ENCODE peak calls at places on chromosomes 1 and 21, in ten cellular contexts. One of them, this sample, is unnamed.

GRCh38 chr1:162357681-162358266 is 18.9 kb downstream of the SPATA46 start:
- DNase-seq in BE2C: peak
- DNase-seq in Peyer's patch: no peak
- DNase-seq in neural crest cell: no peak
- DNase-seq in activated CD4-positive, alpha-beta T cell treated with anti-CD3 and anti-CD28 coated beads, Interleukin-2, amount 50 U/mL, for 48 hours: no peak
- DNase-seq in nucleus accumbens: no peak
- DNase-seq in T-helper 2 cell: no peak
- DNase-seq in left colon: no peak
- DNase-seq in HT-29: peak
- DNase-seq in mesothelial cell of epicardium: no peak
- DNase-seq in this sample: no peak

GRCh38 chr1:79976287-79976686 is 969.8 kb upstream of the ADGRL4 start:
- DNase-seq in T-helper 2 cell: no peak
- DNase-seq in nucleus accumbens: no peak
- DNase-seq in Peyer's patch: no peak
- DNase-seq in left colon: no peak
- DNase-seq in mesothelial cell of epicardium: no peak
- DNase-seq in BE2C: no peak
- DNase-seq in neural crest cell: no peak
- DNase-seq in activated CD4-positive, alpha-beta T cell treated with anti-CD3 and anti-CD28 coated beads, Interleukin-2, amount 50 U/mL, for 48 hours: no peak
- DNase-seq in HT-29: no peak
- DNase-seq in this sample: no peak

GRCh38 chr1:228914700-228915099 is 179.4 kb downstream of the RHOU start:
- DNase-seq in T-helper 2 cell: no peak
- DNase-seq in mesothelial cell of epicardium: no peak
- DNase-seq in Peyer's patch: no peak
- DNase-seq in neural crest cell: no peak
- DNase-seq in BE2C: no peak
- DNase-seq in activated CD4-positive, alpha-beta T cell treated with anti-CD3 and anti-CD28 coated beads, Interleukin-2, amount 50 U/mL, for 48 hours: no peak
- DNase-seq in left colon: no peak
- DNase-seq in nucleus accumbens: no peak
- DNase-seq in HT-29: no peak
- DNase-seq in this sample: no peak

GRCh38 chr21:29318354-29318753 is 19.6 kb downstream of the BACH1 start:
- DNase-seq in activated CD4-positive, alpha-beta T cell treated with anti-CD3 and anti-CD28 coated beads, Interleukin-2, amount 50 U/mL, for 48 hours: no peak
- DNase-seq in T-helper 2 cell: no peak
- DNase-seq in BE2C: no peak
- DNase-seq in Peyer's patch: no peak
- DNase-seq in HT-29: no peak
- DNase-seq in neural crest cell: no peak
- DNase-seq in left colon: no peak
- DNase-seq in nucleus accumbens: no peak
- DNase-seq in mesothelial cell of epicardium: no peak
- DNase-seq in this sample: no peak

GRCh38 chr1:234916840-234917239 is 211.8 kb downstream of the TOMM20 start:
- DNase-seq in mesothelial cell of epicardium: no peak
- DNase-seq in activated CD4-positive, alpha-beta T cell treated with anti-CD3 and anti-CD28 coated beads, Interleukin-2, amount 50 U/mL, for 48 hours: no peak
- DNase-seq in left colon: no peak
- DNase-seq in T-helper 2 cell: no peak
- DNase-seq in nucleus accumbens: no peak
- DNase-seq in HT-29: no peak
- DNase-seq in Peyer's patch: peak
- DNase-seq in BE2C: no peak
- DNase-seq in neural crest cell: no peak
- DNase-seq in this sample: no peak

GRCh38 chr1:226979517-226980121 is 39.5 kb downstream of the COQ8A start:
- DNase-seq in activated CD4-positive, alpha-beta T cell treated with anti-CD3 and anti-CD28 coated beads, Interleukin-2, amount 50 U/mL, for 48 hours: no peak
- DNase-seq in HT-29: no peak
- DNase-seq in T-helper 2 cell: no peak
- DNase-seq in left colon: no peak
- DNase-seq in BE2C: no peak
- DNase-seq in neural crest cell: no peak
- DNase-seq in Peyer's patch: no peak
- DNase-seq in mesothelial cell of epicardium: no peak
- DNase-seq in nucleus accumbens: no peak
- DNase-seq in this sample: no peak

GRCh38 chr1:162035241-162035640 is 11.6 kb upstream of the OLFML2B start:
- DNase-seq in neural crest cell: no peak
- DNase-seq in BE2C: peak
- DNase-seq in T-helper 2 cell: no peak
- DNase-seq in mesothelial cell of epicardium: no peak
- DNase-seq in HT-29: peak
- DNase-seq in nucleus accumbens: no peak
- DNase-seq in activated CD4-positive, alpha-beta T cell treated with anti-CD3 and anti-CD28 coated beads, Interleukin-2, amount 50 U/mL, for 48 hours: peak
- DNase-seq in Peyer's patch: no peak
- DNase-seq in left colon: no peak
- DNase-seq in this sample: no peak

GRCh38 chr1:246987083-246987690 is 20.7 kb downstream of the ZNF695 start:
- DNase-seq in HT-29: peak
- DNase-seq in left colon: no peak
- DNase-seq in BE2C: no peak
- DNase-seq in Peyer's patch: no peak
- DNase-seq in activated CD4-positive, alpha-beta T cell treated with anti-CD3 and anti-CD28 coated beads, Interleukin-2, amount 50 U/mL, for 48 hours: no peak
- DNase-seq in T-helper 2 cell: no peak
- DNase-seq in neural crest cell: no peak
- DNase-seq in nucleus accumbens: no peak
- DNase-seq in mesothelial cell of epicardium: no peak
- DNase-seq in this sample: no peak

GRCh38 chr1:69835924-69836323 is 268.2 kb downstream of the LRRC7 start:
- DNase-seq in T-helper 2 cell: no peak
- DNase-seq in mesothelial cell of epicardium: no peak
- DNase-seq in HT-29: no peak
- DNase-seq in BE2C: no peak
- DNase-seq in left colon: no peak
- DNase-seq in activated CD4-positive, alpha-beta T cell treated with anti-CD3 and anti-CD28 coated beads, Interleukin-2, amount 50 U/mL, for 48 hours: no peak
- DNase-seq in Peyer's patch: no peak
- DNase-seq in nucleus accumbens: no peak
- DNase-seq in neural crest cell: no peak
- DNase-seq in this sample: no peak

GRCh38 chr1:218209351-218209861 is 75.7 kb upstream of the RRP15 start:
- DNase-seq in nucleus accumbens: no peak
- DNase-seq in neural crest cell: no peak
- DNase-seq in Peyer's patch: no peak
- DNase-seq in HT-29: no peak
- DNase-seq in left colon: no peak
- DNase-seq in mesothelial cell of epicardium: no peak
- DNase-seq in T-helper 2 cell: no peak
- DNase-seq in activated CD4-positive, alpha-beta T cell treated with anti-CD3 and anti-CD28 coated beads, Interleukin-2, amount 50 U/mL, for 48 hours: no peak
- DNase-seq in BE2C: no peak
- DNase-seq in this sample: no peak

GRCh38 chr1:186463511-186463910 is 2.6 kb upstream of the PDC start:
- DNase-seq in neural crest cell: no peak
- DNase-seq in activated CD4-positive, alpha-beta T cell treated with anti-CD3 and anti-CD28 coated beads, Interleukin-2, amount 50 U/mL, for 48 hours: no peak
- DNase-seq in left colon: no peak
- DNase-seq in Peyer's patch: no peak
- DNase-seq in HT-29: no peak
- DNase-seq in mesothelial cell of epicardium: no peak
- DNase-seq in BE2C: no peak
- DNase-seq in T-helper 2 cell: no peak
- DNase-seq in nucleus accumbens: no peak
- DNase-seq in this sample: no peak

GRCh38 chr1:233244183-233244582 is 51.3 kb downstream of the PCNX2 start:
- DNase-seq in left colon: peak
- DNase-seq in HT-29: peak
- DNase-seq in neural crest cell: no peak
- DNase-seq in T-helper 2 cell: no peak
- DNase-seq in activated CD4-positive, alpha-beta T cell treated with anti-CD3 and anti-CD28 coated beads, Interleukin-2, amount 50 U/mL, for 48 hours: no peak
- DNase-seq in nucleus accumbens: no peak
- DNase-seq in mesothelial cell of epicardium: no peak
- DNase-seq in BE2C: no peak
- DNase-seq in Peyer's patch: no peak
- DNase-seq in this sample: no peak

GRCh38 chr1:238690415-238690814 is 696.0 kb upstream of the CHRM3 start:
- DNase-seq in left colon: no peak
- DNase-seq in HT-29: no peak
- DNase-seq in Peyer's patch: no peak
- DNase-seq in BE2C: no peak
- DNase-seq in nucleus accumbens: no peak
- DNase-seq in mesothelial cell of epicardium: no peak
- DNase-seq in neural crest cell: no peak
- DNase-seq in activated CD4-positive, alpha-beta T cell treated with anti-CD3 and anti-CD28 coated beads, Interleukin-2, amount 50 U/mL, for 48 hours: no peak
- DNase-seq in T-helper 2 cell: no peak
- DNase-seq in this sample: no peak

GRCh38 chr1:193543259-193543658 is 356.8 kb upstream of the B3GALT2 start:
- DNase-seq in T-helper 2 cell: no peak
- DNase-seq in activated CD4-positive, alpha-beta T cell treated with anti-CD3 and anti-CD28 coated beads, Interleukin-2, amount 50 U/mL, for 48 hours: no peak
- DNase-seq in left colon: no peak
- DNase-seq in Peyer's patch: no peak
- DNase-seq in nucleus accumbens: no peak
- DNase-seq in neural crest cell: no peak
- DNase-seq in BE2C: no peak
- DNase-seq in mesothelial cell of epicardium: no peak
- DNase-seq in HT-29: no peak
- DNase-seq in this sample: no peak

GRCh38 chr1:58310881-58311280 is 235.6 kb downstream of the OMA1 start:
- DNase-seq in neural crest cell: no peak
- DNase-seq in Peyer's patch: no peak
- DNase-seq in mesothelial cell of epicardium: no peak
- DNase-seq in left colon: no peak
- DNase-seq in nucleus accumbens: no peak
- DNase-seq in activated CD4-positive, alpha-beta T cell treated with anti-CD3 and anti-CD28 coated beads, Interleukin-2, amount 50 U/mL, for 48 hours: no peak
- DNase-seq in HT-29: no peak
- DNase-seq in T-helper 2 cell: no peak
- DNase-seq in BE2C: no peak
- DNase-seq in this sample: no peak

GRCh38 chr1:220294754-220295419 is 22.6 kb upstream of the RAB3GAP2 start:
- DNase-seq in T-helper 2 cell: no peak
- DNase-seq in nucleus accumbens: no peak
- DNase-seq in neural crest cell: no peak
- DNase-seq in mesothelial cell of epicardium: no peak
- DNase-seq in BE2C: no peak
- DNase-seq in left colon: no peak
- DNase-seq in HT-29: no peak
- DNase-seq in activated CD4-positive, alpha-beta T cell treated with anti-CD3 and anti-CD28 coated beads, Interleukin-2, amount 50 U/mL, for 48 hours: no peak
- DNase-seq in Peyer's patch: no peak
- DNase-seq in this sample: no peak

GRCh38 chr1:37347104-37347503 is 127.3 kb upstream of the ZC3H12A start:
- DNase-seq in T-helper 2 cell: no peak
- DNase-seq in HT-29: no peak
- DNase-seq in left colon: no peak
- DNase-seq in mesothelial cell of epicardium: no peak
- DNase-seq in nucleus accumbens: no peak
- DNase-seq in Peyer's patch: no peak
- DNase-seq in BE2C: no peak
- DNase-seq in neural crest cell: no peak
- DNase-seq in activated CD4-positive, alpha-beta T cell treated with anti-CD3 and anti-CD28 coated beads, Interleukin-2, amount 50 U/mL, for 48 hours: no peak
- DNase-seq in this sample: no peak

GRCh38 chr1:60130703-60131102 is 57.1 kb upstream of the C1orf87 start:
- DNase-seq in Peyer's patch: no peak
- DNase-seq in BE2C: no peak
- DNase-seq in T-helper 2 cell: no peak
- DNase-seq in left colon: no peak
- DNase-seq in nucleus accumbens: no peak
- DNase-seq in mesothelial cell of epicardium: no peak
- DNase-seq in neural crest cell: no peak
- DNase-seq in HT-29: no peak
- DNase-seq in activated CD4-positive, alpha-beta T cell treated with anti-CD3 and anti-CD28 coated beads, Interleukin-2, amount 50 U/mL, for 48 hours: no peak
- DNase-seq in this sample: no peak

GRCh38 chr1:192763756-192764155 is 45.1 kb upstream of the RGS2 start:
- DNase-seq in BE2C: no peak
- DNase-seq in activated CD4-positive, alpha-beta T cell treated with anti-CD3 and anti-CD28 coated beads, Interleukin-2, amount 50 U/mL, for 48 hours: no peak
- DNase-seq in T-helper 2 cell: no peak
- DNase-seq in HT-29: no peak
- DNase-seq in neural crest cell: no peak
- DNase-seq in mesothelial cell of epicardium: no peak
- DNase-seq in Peyer's patch: no peak
- DNase-seq in nucleus accumbens: no peak
- DNase-seq in left colon: no peak
- DNase-seq in this sample: no peak

GRCh38 chr1:51644533-51645197 is 27.8 kb downstream of the OSBPL9 start:
- DNase-seq in Peyer's patch: no peak
- DNase-seq in HT-29: peak
- DNase-seq in mesothelial cell of epicardium: no peak
- DNase-seq in nucleus accumbens: no peak
- DNase-seq in activated CD4-positive, alpha-beta T cell treated with anti-CD3 and anti-CD28 coated beads, Interleukin-2, amount 50 U/mL, for 48 hours: no peak
- DNase-seq in left colon: no peak
- DNase-seq in BE2C: no peak
- DNase-seq in neural crest cell: no peak
- DNase-seq in T-helper 2 cell: no peak
- DNase-seq in this sample: no peak

GRCh38 chr1:64920936-64921589 is 45.3 kb downstream of the JAK1 start:
- DNase-seq in neural crest cell: no peak
- DNase-seq in T-helper 2 cell: no peak
- DNase-seq in activated CD4-positive, alpha-beta T cell treated with anti-CD3 and anti-CD28 coated beads, Interleukin-2, amount 50 U/mL, for 48 hours: no peak
- DNase-seq in HT-29: no peak
- DNase-seq in mesothelial cell of epicardium: no peak
- DNase-seq in Peyer's patch: no peak
- DNase-seq in left colon: no peak
- DNase-seq in BE2C: no peak
- DNase-seq in nucleus accumbens: no peak
- DNase-seq in this sample: no peak

GRCh38 chr1:183058835-183059234 is 35.6 kb downstream of the LAMC1 start:
- DNase-seq in nucleus accumbens: no peak
- DNase-seq in HT-29: no peak
- DNase-seq in Peyer's patch: no peak
- DNase-seq in BE2C: no peak
- DNase-seq in left colon: no peak
- DNase-seq in mesothelial cell of epicardium: no peak
- DNase-seq in neural crest cell: no peak
- DNase-seq in T-helper 2 cell: no peak
- DNase-seq in activated CD4-positive, alpha-beta T cell treated with anti-CD3 and anti-CD28 coated beads, Interleukin-2, amount 50 U/mL, for 48 hours: no peak
- DNase-seq in this sample: no peak

GRCh38 chr1:101587749-101588148 is 350.9 kb downstream of the S1PR1 start:
- DNase-seq in HT-29: peak
- DNase-seq in nucleus accumbens: no peak
- DNase-seq in left colon: peak
- DNase-seq in BE2C: peak
- DNase-seq in T-helper 2 cell: no peak
- DNase-seq in Peyer's patch: peak
- DNase-seq in mesothelial cell of epicardium: no peak
- DNase-seq in neural crest cell: no peak
- DNase-seq in activated CD4-positive, alpha-beta T cell treated with anti-CD3 and anti-CD28 coated beads, Interleukin-2, amount 50 U/mL, for 48 hours: no peak
- DNase-seq in this sample: no peak

This sample was measured in activated B cell treated with CpG ODN at 0.5 μM for 24 hours.